ENCODE peak calls at places on chromosomes 13 and 19, in eight cellular contexts. S, J, Y, D, X, E, K and R are unnamed samples.

GRCh38 chr13:98853791-98854191 is 101.3 kb upstream of the SLC15A1 start:
- DNase-seq in Y (no peak), E (no peak), D (peak; percentile 53), X (no peak), S (peak; percentile 31), J (peak; percentile 55), K (no peak), R (no peak)

GRCh38 chr13:94020833-94021232 is 458.6 kb downstream of the DCT start:
- DNase-seq in K (no peak), Y (no peak), E (no peak), S (no peak), X (no peak), J (peak; percentile 48), D (peak; percentile 15), R (no peak)

GRCh38 chr13:25292301-25292700 is 5.0 kb upstream of the MTMR6 start:
- DNase-seq in K (peak; percentile 36), Y (no peak), D (peak; percentile 84), S (no peak), X (no peak), E (no peak), J (no peak), R (no peak)

GRCh38 chr19:17938092-17938845 is 5.5 kb downstream of the CCDC124 start:
- DNase-seq in D (peak; percentile 82), X (peak; percentile 94), S (peak; percentile 83), E (no peak), K (peak; percentile 81), Y (peak; percentile 87), J (peak; percentile 94), R (peak; percentile 77)

GRCh38 chr13:42272115-42272756 is at the start of gene AKAP11:
- DNase-seq in S (peak; percentile 45), D (peak; percentile 49), X (peak; percentile 86), E (peak; percentile 6), K (no peak), Y (peak; percentile 45), J (peak; percentile 50), R (no peak)

GRCh38 chr13:32141462-32141861 is 109.9 kb downstream of the FRY start:
- DNase-seq in D (no peak), K (no peak), S (no peak), E (no peak), J (no peak), Y (no peak), X (no peak), R (no peak)

GRCh38 chr13:60214213-60215079 is 50.7 kb upstream of the DIAPH3 start:
- DNase-seq in Y (no peak), S (no peak), J (no peak), E (no peak), D (no peak), X (no peak), K (no peak), R (no peak)

GRCh38 chr13:113105032-113105993 is at the start of gene F7:
- DNase-seq in S (no peak), J (peak; percentile 10), E (no peak), D (no peak), X (no peak), Y (no peak), K (no peak), R (no peak)

GRCh38 chr19:41696402-41697197 is 8.5 kb upstream of the CEACAM7 start:
- DNase-seq in S (peak; percentile 24), X (peak; percentile 69), E (no peak), D (peak; percentile 1), J (peak; percentile 2), Y (no peak), K (no peak), R (no peak)

GRCh38 chr13:35549481-35549880 is 73.0 kb upstream of the MAB21L1 start:
- DNase-seq in S (no peak), Y (no peak), D (peak; percentile 51), J (peak; percentile 41), X (no peak), E (no peak), K (no peak), R (no peak)

GRCh38 chr13:43261018-43261417 is 237.6 kb downstream of the DNAJC15 start:
- DNase-seq in Y (no peak), S (no peak), K (no peak), E (no peak), D (peak; percentile 69), X (no peak), J (peak; percentile 70), R (no peak)

GRCh38 chr13:23436680-23437079 is 3.2 kb upstream of the SACS start:
- DNase-seq in J (no peak), X (no peak), E (no peak), K (no peak), D (no peak), Y (no peak), S (no peak), R (no peak)

GRCh38 chr13:23430664-23431063 is 2.8 kb downstream of the SACS start:
- DNase-seq in K (no peak), E (no peak), D (no peak), S (no peak), Y (no peak), X (no peak), J (no peak), R (no peak)

GRCh38 chr13:23434431-23434830 is 929 bp upstream of the SACS start:
- DNase-seq in E (no peak), S (no peak), K (no peak), D (no peak), J (no peak), Y (no peak), X (no peak), R (no peak)

GRCh38 chr13:23433171-23434153 is at the start of gene SACS:
- DNase-seq in X (no peak), E (peak; percentile 84), J (peak; percentile 65), Y (no peak), S (no peak), D (peak; percentile 47), K (no peak), R (no peak)

DNA sequence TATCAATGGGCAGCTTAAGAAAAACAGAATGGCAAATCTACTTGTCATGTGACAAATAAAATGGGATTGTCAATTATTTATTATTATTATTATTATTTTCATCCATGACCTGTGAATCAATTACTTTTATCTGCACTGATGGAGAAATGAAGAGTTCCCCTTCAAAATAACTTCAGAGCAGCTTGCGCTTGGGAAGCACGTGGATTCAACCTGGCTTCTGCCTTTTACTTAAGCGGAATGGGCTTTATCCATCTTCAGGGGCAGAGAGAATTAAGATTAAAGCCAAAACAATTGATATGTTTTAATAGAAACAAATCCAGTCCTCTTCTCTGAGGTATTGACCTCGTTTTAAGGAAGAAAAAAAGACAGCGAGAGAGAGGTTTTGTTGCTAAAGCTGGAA is 913 bp downstream of the SACS start:
- DNase-seq in S (no peak), Y (no peak), E (no peak), D (no peak), X (no peak), K (no peak), J (no peak), R (no peak)
- H3K4me3 ChIP-seq in S (peak overlapping the region; percentile 44), Y (no peak overlapping the region), E (peak overlapping the region; percentile 92), D (no peak overlapping the region), X (no peak overlapping the region), K (no peak overlapping the region), J (peak overlapping the region; percentile 74), R (peak overlapping the region; percentile 43)

GRCh38 chr13:30618186-30618937 is 642 bp downstream of the USPL1 start:
- DNase-seq in J (no peak), Y (no peak), X (peak; percentile 86), E (no peak), D (peak; percentile 21), K (no peak), S (peak; percentile 27), R (no peak)

GRCh38 chr13:30617315-30618185 is at the start of gene USPL1:
- DNase-seq in E (peak; percentile 93), K (peak; percentile 99), S (peak; percentile 98), Y (peak; percentile 98), J (peak; percentile 99), X (peak; percentile 100), D (peak; percentile 100), R (peak; percentile 99)

GRCh38 chr13:30616927-30617314 is 799 bp upstream of the USPL1 start:
- DNase-seq in D (peak; percentile 96), X (peak; percentile 92), S (peak; percentile 65), E (peak; percentile 35), Y (peak; percentile 49), J (peak; percentile 93), K (no peak), R (peak; percentile 83)

GRCh38 chr13:30618938-30619289 is 1.2 kb downstream of the USPL1 start:
- DNase-seq in K (no peak), J (no peak), D (peak; percentile 11), S (no peak), X (no peak), E (no peak), Y (no peak), R (no peak)

DNA sequence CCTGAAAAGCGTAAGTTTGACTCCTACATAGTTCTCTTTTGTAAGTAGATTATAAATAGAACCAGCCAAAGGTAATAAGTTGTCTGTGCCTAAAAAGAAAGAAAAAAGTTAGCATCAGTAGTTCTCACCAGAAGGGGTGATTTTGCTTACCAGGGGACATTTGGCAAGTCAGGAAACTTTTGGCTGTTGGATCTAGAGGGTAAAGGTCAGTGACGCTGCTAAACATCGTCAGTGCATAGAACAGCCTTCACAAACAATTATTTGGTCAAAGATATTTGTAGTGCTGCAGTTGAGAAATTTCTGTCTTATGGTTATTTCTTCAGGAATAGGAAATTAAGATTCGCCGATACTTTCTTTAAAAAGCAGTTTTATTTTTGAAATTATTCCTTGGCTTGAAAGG is 2.0 kb downstream of the USPL1 start:
- DNase-seq in X (no peak), J (peak; percentile 29), K (no peak), S (no peak), D (peak; percentile 18), Y (no peak), E (no peak), R (no peak)
- H3K4me3 ChIP-seq in X (no peak overlapping the region), J (peak overlapping the region; percentile 94), K (no peak overlapping the region), S (no peak overlapping the region), D (peak overlapping the region; percentile 79), Y (no peak overlapping the region), E (no peak overlapping the region), R (no peak overlapping the region)

DNA sequence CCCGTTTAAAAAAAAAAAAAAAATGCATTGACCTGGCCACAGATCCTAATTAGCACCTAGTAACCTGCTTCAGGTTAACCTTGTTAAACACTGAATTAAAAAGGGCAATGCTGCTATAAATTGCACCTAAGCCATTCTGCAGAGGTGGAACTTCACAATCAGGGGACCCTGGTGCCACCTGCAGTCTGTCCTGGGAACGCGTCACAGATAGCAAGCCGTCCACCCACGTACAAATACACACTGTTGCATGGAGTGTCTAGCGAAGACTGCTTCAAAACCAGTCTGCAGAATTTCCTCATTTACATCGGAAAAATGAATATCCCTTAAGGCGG is 169.3 kb downstream of the COL4A1 start:
- DNase-seq in D (no peak), S (no peak), K (no peak), J (no peak), Y (no peak), X (no peak), E (no peak), R (peak; percentile 64)
- H3K4me3 ChIP-seq in D (peak overlapping the region; percentile 59), S (peak overlapping the region; percentile 58), K (peak overlapping the region; percentile 38), J (peak overlapping the region; percentile 54), Y (peak overlapping the region; percentile 54), X (peak overlapping the region; percentile 22), E (peak overlapping the region; percentile 55), R (peak overlapping the region; percentile 56)

DNA sequence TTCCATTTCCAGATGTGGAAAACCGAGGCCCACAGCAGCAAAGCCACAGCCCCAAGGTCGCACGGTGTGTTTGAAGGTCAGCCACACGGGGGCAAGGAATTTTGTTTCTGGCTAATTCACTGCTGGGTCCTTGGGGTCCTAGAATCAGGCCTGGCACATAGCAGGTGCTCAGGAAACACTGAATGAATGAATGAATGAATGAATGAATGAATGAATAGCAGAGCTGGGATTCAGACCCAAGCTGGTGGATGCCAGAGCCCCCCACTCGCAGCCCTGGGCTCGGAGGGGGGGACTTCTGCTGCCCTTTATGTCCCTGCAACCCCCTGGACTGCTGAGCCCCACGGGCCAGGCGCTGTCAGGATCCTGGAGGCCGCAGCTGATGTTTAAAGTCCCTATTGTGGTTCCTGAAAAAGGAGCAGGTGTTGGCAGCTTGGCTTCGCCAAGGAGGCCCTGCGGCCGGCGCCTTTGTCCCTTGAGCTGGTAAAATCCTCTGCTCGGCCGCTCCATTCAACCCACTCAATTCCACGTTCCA is 37.1 kb downstream of the ZNRF4 start:
- DNase-seq in Y (no peak), K (no peak), S (no peak), J (no peak), X (no peak), D (no peak), E (no peak), R (no peak)
- H3K4me3 ChIP-seq in Y (no peak overlapping the region), K (no peak overlapping the region), S (no peak overlapping the region), J (no peak overlapping the region), X (no peak overlapping the region), D (no peak overlapping the region), E (no peak overlapping the region), R (no peak overlapping the region)